ENCODE peak calls at places on chromosomes 2 and 18, in ten cellular contexts. H is A549; Q is RWPE1; Z is activated T-cell treated with anti-CD3 and anti-CD28 coated beads for 1 hour; D is EL; W is A172; J is sciatic nerve; I is astrocyte of the spinal cord; A is activated CD4-positive, alpha-beta memory T cell treated with anti-CD3 and anti-CD28 coated beads for 36 hours; S is Calu3. X is an unnamed sample.
A peak's percentile ranks its signal among the peaks of the same experiment; 100 is the strongest.

GRCh38 chr2:218003265-218003950 is 613 bp upstream of the TNS1 start:
- DNase-seq in S (no peak), H (no peak), J (peak; percentile 75), Z (no peak), D (peak; percentile 52), W (no peak), I (peak; percentile 33), Q (no peak), A (no peak), X (no peak)

GRCh38 chr2:8571286-8571791 is 110.5 kb upstream of the ID2 start:
- DNase-seq in W (no peak), H (no peak), A (no peak), J (peak; percentile 13), Z (no peak), Q (no peak), S (no peak), D (no peak), I (no peak), X (no peak)

GRCh38 chr2:208440716-208441115 is 34.1 kb downstream of the PTH2R start:
- DNase-seq in W (no peak), I (no peak), A (no peak), D (no peak), Z (no peak), J (no peak), Q (no peak), S (no peak), H (no peak), X (no peak)

GRCh38 chr2:134669731-134670669 is 48.8 kb downstream of the TMEM163 start:
- DNase-seq in S (peak; percentile 47), H (no peak), A (peak; percentile 74), J (no peak), W (no peak), Q (no peak), Z (no peak), I (no peak), D (no peak), X (peak; percentile 73)

GRCh38 chr2:69815717-69816116 is 13.7 kb upstream of the GMCL1 start:
- DNase-seq in H (no peak), W (peak; percentile 29), Z (no peak), A (no peak), S (no peak), I (peak; percentile 36), D (peak; percentile 13), J (no peak), Q (no peak), X (no peak)

GRCh38 chr2:69830045-69830905 is 815 bp downstream of the GMCL1 start:
- DNase-seq in J (no peak), Q (peak; percentile 28), D (peak; percentile 48), A (peak; percentile 66), W (peak; percentile 37), S (peak; percentile 42), I (peak; percentile 23), H (peak; percentile 43), Z (peak; percentile 24), X (peak; percentile 40)

GRCh38 chr2:41768301-41768700 is 279.5 kb upstream of the PKDCC start:
- DNase-seq in A (no peak), H (no peak), J (no peak), Q (no peak), S (no peak), W (no peak), Z (no peak), I (no peak), D (no peak), X (no peak)

GRCh38 chr18:51654441-51655326 is 457.2 kb upstream of the MEX3C start:
- DNase-seq in A (no peak), W (no peak), I (no peak), Z (no peak), S (no peak), J (no peak), Q (no peak), H (no peak), D (no peak), X (no peak)

GRCh38 chr2:220499281-220499680 is 871.9 kb downstream of the SLC4A3 start:
- DNase-seq in Z (no peak), S (peak; percentile 18), H (peak; percentile 39), I (peak; percentile 58), W (peak; percentile 70), A (peak; percentile 9), D (peak; percentile 86), J (no peak), Q (peak; percentile 34), X (no peak)

GRCh38 chr2:151774506-151774905 is 40.2 kb upstream of the NEB start:
- DNase-seq in Z (no peak), J (no peak), I (peak; percentile 78), Q (peak; percentile 29), A (no peak), S (no peak), D (peak; percentile 47), H (no peak), W (peak; percentile 63), X (no peak)

GRCh38 chr2:187638840-187639239 is 84.6 kb upstream of the TFPI start:
- DNase-seq in S (no peak), Z (no peak), Q (no peak), H (no peak), D (no peak), W (no peak), J (no peak), A (no peak), I (no peak), X (no peak)

GRCh38 chr2:72883356-72883962 is 3.7 kb upstream of the SPR start:
- DNase-seq in S (peak; percentile 52), A (peak; percentile 44), W (peak; percentile 44), J (no peak), H (peak; percentile 34), D (peak; percentile 35), Q (peak; percentile 63), I (peak; percentile 49), Z (no peak), X (peak; percentile 14)

GRCh38 chr18:64037812-64038414 is 68.0 kb downstream of the SERPINB8 start:
- DNase-seq in W (peak; percentile 14), Q (peak; percentile 42), D (peak; percentile 23), H (peak; percentile 19), Z (no peak), S (no peak), J (no peak), A (no peak), I (peak; percentile 49), X (no peak)

GRCh38 chr18:13539050-13539449 is 187.3 kb downstream of the FAM210A start:
- DNase-seq in Z (peak; percentile 11), S (no peak), J (no peak), H (peak; percentile 20), D (no peak), W (no peak), Q (no peak), A (no peak), I (no peak), X (no peak)

GRCh38 chr2:23386422-23387220 is 1.6 kb downstream of the KLHL29 start:
- DNase-seq in J (peak; percentile 70), W (no peak), S (peak; percentile 24), D (peak; percentile 20), Q (peak; percentile 22), A (peak; percentile 16), Z (no peak), I (peak; percentile 11), H (peak; percentile 24), X (no peak)